ENCODE peak calls at places on chromosomes 11 and 22, in four cellular contexts. V is heart left ventricle, J is astrocyte, X is iPS DF 6.9. T is an unnamed sample.

GRCh38 chr22:19705181-19705934 is 8.9 kb upstream of the SEPTIN5 start:
- DNase-seq in V (no peak), J (no peak), X (peak; percentile 87), T (peak; percentile 41)

GRCh38 chr22:18070556-18071306 is 7.1 kb upstream of the PEX26 start:
- DNase-seq in V (no peak), J (no peak), X (no peak), T (no peak)

GRCh38 chr11:68775951-68776388 is 24.6 kb upstream of the TESMIN start:
- DNase-seq in V (no peak), J (no peak), X (no peak), T (no peak)

GRCh38 chr22:42022162-42022847 is 23.7 kb downstream of the WBP2NL start:
- DNase-seq in V (no peak), J (no peak), X (no peak), T (no peak)

GRCh38 chr11:113296447-113297205 is 17.8 kb upstream of the TTC12 start:
- DNase-seq in V (no peak), J (no peak), X (no peak), T (no peak)

GRCh38 chr11:6737872-6738466 is 33.8 kb downstream of the OR2AG2 start:
- DNase-seq in V (peak; percentile 38), J (peak; percentile 6), X (peak; percentile 5), T (no peak)

GRCh38 chr11:126188332-126189108 is 22.9 kb downstream of the RPUSD4 start:
- DNase-seq in V (no peak), J (no peak), X (no peak), T (no peak)

GRCh38 chr22:20400606-20401375 is 6.8 kb downstream of the ZNF74 start:
- DNase-seq in V (no peak), J (no peak), X (no peak), T (peak; percentile 62)

GRCh38 chr11:98616256-98616655 is 404.5 kb upstream of the CNTN5 start:
- DNase-seq in V (no peak), J (no peak), X (no peak), T (no peak)

GRCh38 chr22:33018232-33018864 is 39.8 kb downstream of the SYN3 start:
- DNase-seq in V (peak; percentile 39), J (no peak), X (peak; percentile 54), T (no peak)

GRCh38 chr22:49564666-49565515 is 262.8 kb downstream of the BRD1 start:
- DNase-seq in V (no peak), J (no peak), X (no peak), T (peak; percentile 41)

GRCh38 chr11:120174866-120175265 is 36.0 kb upstream of the OAF start:
- DNase-seq in V (no peak), J (no peak), X (no peak), T (no peak)

GRCh38 chr22:37983860-37984791 is at the start of gene SOX10:
- DNase-seq in V (no peak), J (no peak), X (no peak), T (no peak)

GRCh38 chr22:49825944-49826602 is 1.6 kb downstream of the BRD1 start:
- DNase-seq in V (no peak), J (peak; percentile 38), X (no peak), T (peak; percentile 79)

GRCh38 chr11:65058012-65058411 is 341 bp downstream of the NAALADL1 start:
- DNase-seq in V (no peak), J (no peak), X (no peak), T (no peak)

GRCh38 chr22:43890901-43891331 is 897 bp downstream of the PNPLA5 start:
- DNase-seq in V (no peak), J (no peak), X (no peak), T (peak; percentile 64)

GRCh38 chr11:72813740-72814138 is 472 bp upstream of the ATG16L2 start:
- DNase-seq in V (peak; percentile 85), J (no peak), X (no peak), T (no peak)

GRCh38 chr22:40156001-40156516 is 21.7 kb upstream of the TNRC6B start:
- DNase-seq in V (no peak), J (peak; percentile 58), X (no peak), T (no peak)

GRCh38 chr11:134124660-134125451 is 56.0 kb downstream of the JAM3 start:
- DNase-seq in V (peak; percentile 66), J (peak; percentile 64), X (no peak), T (peak; percentile 83)

GRCh38 chr22:49946612-49947295 is 13.8 kb upstream of the PIM3 start:
- DNase-seq in V (no peak), J (no peak), X (no peak), T (no peak)

GRCh38 chr11:127919206-127920000 is 668.0 kb downstream of the ETS1 start:
- DNase-seq in V (no peak), J (peak; percentile 95), X (no peak), T (no peak)

GRCh38 chr11:117825538-117826359 is 1.2 kb upstream of the FXYD2 start:
- DNase-seq in V (peak; percentile 3), J (no peak), X (no peak), T (peak; percentile 64)

GRCh38 chr11:115348404-115348803 is 155.8 kb downstream of the CADM1 start:
- DNase-seq in V (no peak), J (no peak), X (no peak), T (no peak)

GRCh38 chr22:25452116-25452700 is 112.3 kb upstream of the GRK3 start:
- DNase-seq in V (no peak), J (peak; percentile 12), X (no peak), T (no peak)

GRCh38 chr11:116185551-116185950 is 587.2 kb downstream of the BUD13 start:
- DNase-seq in V (no peak), J (no peak), X (no peak), T (no peak)

GRCh38 chr11:35619030-35619753 is 932 bp downstream of the FJX1 start:
- DNase-seq in V (no peak), J (peak; percentile 44), X (no peak), T (peak; percentile 85)

GRCh38 chr11:33630936-33631748 is 69.5 kb downstream of the C11orf91 start:
- DNase-seq in V (no peak), J (no peak), X (no peak), T (no peak)

GRCh38 chr11:58625826-58626460 is 3.5 kb downstream of the CNTF start:
- DNase-seq in V (no peak), J (peak; percentile 71), X (no peak), T (no peak)

GRCh38 chr22:38214248-38215056 is 12.7 kb downstream of the MAFF start:
- DNase-seq in V (peak; percentile 62), J (peak; percentile 26), X (no peak), T (peak; percentile 91)

GRCh38 chr11:47553417-47553746 is 450 bp upstream of the CELF1 start:
- DNase-seq in V (no peak), J (no peak), X (no peak), T (no peak)

GRCh38 chr11:11169715-11170351 is 183.2 kb downstream of the CSNK2A3 start:
- DNase-seq in V (no peak), J (no peak), X (no peak), T (no peak)

GRCh38 chr11:120336641-120337132 is 474 bp downstream of the ARHGEF12 start:
- DNase-seq in V (peak; percentile 52), J (no peak), X (no peak), T (no peak)

GRCh38 chr11:61541568-61541967 is 33.0 kb downstream of the LRRC10B start:
- DNase-seq in V (no peak), J (peak; percentile 36), X (peak; percentile 55), T (no peak)

GRCh38 chr11:69083531-69084247 is 35.0 kb downstream of the TPCN2 start:
- DNase-seq in V (no peak), J (no peak), X (no peak), T (no peak)

GRCh38 chr22:42994917-42995562 is 19.9 kb downstream of the PACSIN2 start:
- DNase-seq in V (peak; percentile 40), J (peak; percentile 92), X (no peak), T (peak; percentile 81)

GRCh38 chr22:35930933-35931332 is 97.7 kb downstream of the RBFOX2 start:
- DNase-seq in V (peak; percentile 57), J (peak; percentile 59), X (no peak), T (no peak)

GRCh38 chr22:17566776-17567175 is 3.5 kb downstream of the SLC25A18 start:
- DNase-seq in V (no peak), J (no peak), X (no peak), T (peak; percentile 22)

GRCh38 chr22:18091916-18092526 is 14.2 kb downstream of the PEX26 start:
- DNase-seq in V (peak; percentile 72), J (peak; percentile 56), X (no peak), T (peak; percentile 82)

GRCh38 chr11:10351435-10351767 is 46.5 kb downstream of the ADM start:
- DNase-seq in V (no peak), J (no peak), X (no peak), T (no peak)

GRCh38 chr11:23494981-23495380 is 634.7 kb upstream of the CCDC179 start:
- DNase-seq in V (no peak), J (no peak), X (no peak), T (no peak)

GRCh38 chr11:32094931-32095330 is 4.1 kb downstream of the RCN1 start:
- DNase-seq in V (no peak), J (no peak), X (no peak), T (no peak)
- H3K36me3 ChIP-seq in V (peaks cover 18% of the 10 kb centered on the region), J (peaks cover 24% of the 10 kb centered on the region), X (peaks cover 12% of the 10 kb centered on the region), T (peaks cover 6% of the 10 kb centered on the region)

GRCh38 chr11:1807628-1807995 is 27.2 kb upstream of the SYT8 start:
- DNase-seq in V (no peak), J (no peak), X (no peak), T (no peak)
- H3K27ac ChIP-seq in V (no peak overlapping the region), J (no peak overlapping the region), X (no peak overlapping the region), T (no peak overlapping the region)

GRCh38 chr11:121487191-121487590 is 34.4 kb upstream of the SORL1-AS1 start:
- DNase-seq in V (no peak), J (no peak), X (no peak), T (no peak)
- H3K36me3 ChIP-seq in V (no peaks in the 10 kb centered on the region), J (no peaks in the 10 kb centered on the region), X (peaks cover 9% of the 10 kb centered on the region), T (no peaks in the 10 kb centered on the region)

GRCh38 chr22:46501701-46502100 is 35.7 kb downstream of the CELSR1 start:
- DNase-seq in V (no peak), J (peak; percentile 83), X (no peak), T (no peak)
- H3K27ac ChIP-seq in V (no peak overlapping the region), J (peak overlapping the region; percentile 35), X (no peak overlapping the region), T (no peak overlapping the region)

GRCh38 chr11:71456831-71457230 is 3.8 kb downstream of the NADSYN1 start:
- DNase-seq in V (no peak), J (no peak), X (no peak), T (peak; percentile 26)

GRCh38 chr11:71456294-71456693 is 3.3 kb downstream of the NADSYN1 start:
- DNase-seq in V (no peak), J (no peak), X (no peak), T (peak; percentile 50)

GRCh38 chr11:71459767-71460320 is 6.8 kb downstream of the NADSYN1 start:
- DNase-seq in V (no peak), J (no peak), X (no peak), T (peak; percentile 26)

GRCh38 chr11:71459076-71459766 is 6.2 kb downstream of the NADSYN1 start:
- DNase-seq in V (no peak), J (no peak), X (no peak), T (peak; percentile 58)

GRCh38 chr11:71458146-71459070 is 5.4 kb downstream of the NADSYN1 start:
- DNase-seq in V (no peak), J (no peak), X (no peak), T (peak; percentile 53)
- H3K36me3 ChIP-seq in V (peaks cover 75% of the 10 kb centered on the region), J (peaks cover 30% of the 10 kb centered on the region), X (peaks cover 19% of the 10 kb centered on the region), T (peaks cover 30% of the 10 kb centered on the region)

GRCh38 chr22:31176923-31177322 is 16.9 kb downstream of the RNF185 start:
- DNase-seq in V (no peak), J (no peak), X (no peak), T (no peak)
- H3K27ac ChIP-seq in V (no peak overlapping the region), J (peak overlapping the region; percentile 69), X (no peak overlapping the region), T (no peak overlapping the region)